ENCODE peak calls at places on chromosomes 13 and 19, in six cellular contexts. U is foreskin fibroblast, H is Panc1, Q is progenitor cell of endocrine pancreas, W is transverse colon, B is left ventricle myocardium inferior. A is an unnamed sample.

GRCh38 chr19:53780506-53780905 is 43.6 kb downstream of the NLRP12 start:
- DNase-seq in U (no peak), H (no peak), Q (no peak), W (no peak), B (no peak), A (no peak)

GRCh38 chr13:75132800-75133695 is 348.9 kb downstream of the TBC1D4 start:
- DNase-seq in U (no peak), H (no peak), Q (no peak), W (no peak), B (no peak), A (no peak)

GRCh38 chr13:114017966-114018365 is 44.1 kb upstream of the C13orf46 start:
- DNase-seq in U (no peak), H (no peak), Q (no peak), W (no peak), B (no peak), A (no peak)

GRCh38 chr19:6767357-6768235 is at the start of gene SH2D3A:
- DNase-seq in U (peak; percentile 39), H (no peak), Q (peak; percentile 86), W (peak; percentile 98), B (peak; percentile 51), A (no peak)

GRCh38 chr13:76903544-76904162 is 17.4 kb upstream of the KCTD12 start:
- DNase-seq in U (peak; percentile 86), H (peak; percentile 67), Q (peak; percentile 50), W (peak; percentile 65), B (peak; percentile 33), A (no peak)

GRCh38 chr19:48997972-48998371 is 4.3 kb downstream of the RUVBL2 start:
- DNase-seq in U (peak; percentile 64), H (no peak), Q (peak; percentile 53), W (peak; percentile 62), B (no peak), A (no peak)

GRCh38 chr13:23980160-23980551 is 82.9 kb upstream of the C1QTNF9B start:
- DNase-seq in U (peak; percentile 91), H (no peak), Q (peak; percentile 73), W (peak; percentile 81), B (peak; percentile 85), A (peak; percentile 70)

GRCh38 chr13:42561752-42562467 is 12.0 kb upstream of the TNFSF11 start:
- DNase-seq in U (peak; percentile 56), H (no peak), Q (no peak), W (no peak), B (no peak), A (no peak)

GRCh38 chr13:52459668-52460067 is 4.4 kb downstream of the CKAP2 start:
- DNase-seq in U (peak; percentile 81), H (peak; percentile 38), Q (no peak), W (no peak), B (no peak), A (no peak)

GRCh38 chr13:48253849-48254248 is 20.8 kb downstream of the ITM2B start:
- DNase-seq in U (no peak), H (no peak), Q (no peak), W (no peak), B (no peak), A (no peak)

GRCh38 chr19:925087-925911 is 536 bp upstream of the ARID3A start:
- DNase-seq in U (peak; percentile 93), H (no peak), Q (peak; percentile 67), W (peak; percentile 80), B (peak; percentile 80), A (peak; percentile 40)

GRCh38 chr13:71860547-71861131 is 6.4 kb downstream of the DACH1 start:
- DNase-seq in U (no peak), H (no peak), Q (no peak), W (no peak), B (no peak), A (no peak)

GRCh38 chr19:43743059-43743458 is 11.7 kb downstream of the SMG9 start:
- DNase-seq in U (no peak), H (no peak), Q (no peak), W (no peak), B (no peak), A (no peak)

GRCh38 chr13:26910754-26911465 is 150.3 kb upstream of the GPR12 start:
- DNase-seq in U (no peak), H (no peak), Q (no peak), W (no peak), B (no peak), A (no peak)

GRCh38 chr13:112575680-112576079 is 12.3 kb downstream of the TUBGCP3 start:
- DNase-seq in U (peak; percentile 72), H (no peak), Q (no peak), W (no peak), B (no peak), A (no peak)

GRCh38 chr13:59771272-59771671 is 392.5 kb downstream of the DIAPH3 start:
- DNase-seq in U (peak; percentile 72), H (no peak), Q (no peak), W (no peak), B (no peak), A (no peak)

GRCh38 chr13:41232715-41233114 is 30.7 kb downstream of the MTRF1 start:
- DNase-seq in U (no peak), H (no peak), Q (no peak), W (no peak), B (no peak), A (no peak)

GRCh38 chr19:21092107-21092506 is 10.1 kb downstream of the ZNF714 start:
- DNase-seq in U (peak; percentile 2), H (no peak), Q (no peak), W (no peak), B (no peak), A (no peak)

GRCh38 chr19:31591258-31591657 is 242.0 kb upstream of the TSHZ3 start:
- DNase-seq in U (no peak), H (no peak), Q (no peak), W (no peak), B (no peak), A (no peak)

GRCh38 chr19:31574251-31574973 is 225.2 kb upstream of the TSHZ3 start:
- DNase-seq in U (no peak), H (no peak), Q (no peak), W (no peak), B (no peak), A (no peak)

GRCh38 chr13:24605923-24606372 is 74.3 kb upstream of the ATP12A start:
- DNase-seq in U (peak; percentile 29), H (no peak), Q (no peak), W (no peak), B (no peak), A (no peak)

GRCh38 chr19:5480427-5480836 is 25.2 kb downstream of the ZNRF4 start:
- DNase-seq in U (peak; percentile 24), H (peak; percentile 4), Q (no peak), W (peak; percentile 26), B (no peak), A (no peak)
- TF ChIP-seq CTCF in U (peak; percentile 45), H (peak; percentile 82), Q (peak; percentile 63), W (peak; percentile 39), B (peak; percentile 53), A (no peak)

DNA sequence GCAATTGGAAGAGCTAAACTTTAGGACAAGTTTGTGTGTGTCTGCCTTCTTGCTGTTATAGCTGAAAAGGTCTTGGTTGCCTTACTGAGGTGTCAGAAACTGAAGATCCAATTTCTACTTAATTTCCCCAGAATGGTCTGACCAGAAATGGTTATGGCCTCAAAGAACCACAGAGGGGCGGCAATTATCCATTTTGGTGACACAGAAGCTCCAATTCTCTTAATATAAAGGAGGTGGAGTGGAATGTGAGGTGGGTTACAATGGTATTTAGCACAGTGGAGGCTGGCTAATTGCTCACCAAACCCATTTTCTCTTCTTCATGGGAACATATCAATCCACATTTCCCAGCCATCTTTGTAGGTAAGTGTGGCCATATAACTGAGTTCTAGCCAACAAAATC is 1157.2 kb downstream of the OLFM4 start:
- DNase-seq in U (no peak), H (no peak), Q (no peak), W (no peak), B (no peak), A (no peak)
- TF ChIP-seq CTCF in U (no peak), H (no peak), Q (peak; percentile 53), W (no peak), B (no peak), A (no peak)

GRCh38 chr13:19622189-19622588 is 11.3 kb upstream of the MPHOSPH8 start:
- DNase-seq in U (no peak), H (no peak), Q (no peak), W (no peak), B (no peak), A (no peak)

DNA sequence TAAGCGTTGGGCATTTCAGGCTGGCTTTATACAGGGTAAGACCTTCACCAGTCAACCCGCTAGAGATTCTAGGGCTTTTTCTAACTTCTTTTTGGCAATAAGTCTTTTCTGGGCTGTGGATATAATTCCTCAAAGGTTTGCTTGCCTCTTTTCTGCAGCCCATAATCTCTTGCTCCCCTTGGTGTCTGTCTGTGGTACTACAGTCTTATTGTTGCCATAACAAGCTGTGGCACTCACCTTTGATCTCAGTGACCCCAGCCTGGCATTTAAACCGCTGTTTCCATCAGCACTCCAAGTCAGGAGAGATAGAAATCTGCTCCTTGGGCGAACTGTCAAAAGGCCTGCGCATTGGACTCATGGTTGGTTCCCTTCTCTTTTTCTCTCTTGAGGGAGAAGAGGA is 14.5 kb upstream of the MPHOSPH8 start:
- DNase-seq in U (peak; percentile 73), H (no peak), Q (no peak), W (no peak), B (no peak), A (no peak)
- TF ChIP-seq CTCF in U (peak; percentile 70), H (peak; percentile 68), Q (peak; percentile 34), W (peak; percentile 54), B (peak; percentile 59), A (no peak)

DNA sequence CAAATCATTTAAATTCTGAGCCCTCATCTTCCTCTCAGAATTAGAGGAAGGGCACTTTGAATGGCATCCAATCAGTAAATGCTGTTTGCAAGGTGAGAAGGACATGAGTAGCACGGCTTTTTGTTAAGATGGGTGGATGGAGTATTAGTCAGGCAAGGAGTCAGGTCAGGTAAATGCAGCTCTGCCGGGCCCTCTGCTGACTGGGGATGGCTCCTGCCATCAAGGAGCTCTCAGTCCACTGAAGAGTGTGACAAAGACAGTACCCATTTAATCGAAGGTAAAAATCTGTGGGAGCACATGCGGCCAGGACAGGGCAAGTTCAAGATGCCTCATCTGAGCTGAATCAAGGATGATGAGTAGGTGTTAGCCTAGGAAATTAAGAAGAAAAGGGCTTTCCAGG is 670.3 kb upstream of the ARGLU1 start:
- DNase-seq in U (no peak), H (no peak), Q (no peak), W (no peak), B (no peak), A (no peak)
- TF ChIP-seq CTCF in U (no peak), H (no peak), Q (no peak), W (no peak), B (no peak), A (no peak)

DNA sequence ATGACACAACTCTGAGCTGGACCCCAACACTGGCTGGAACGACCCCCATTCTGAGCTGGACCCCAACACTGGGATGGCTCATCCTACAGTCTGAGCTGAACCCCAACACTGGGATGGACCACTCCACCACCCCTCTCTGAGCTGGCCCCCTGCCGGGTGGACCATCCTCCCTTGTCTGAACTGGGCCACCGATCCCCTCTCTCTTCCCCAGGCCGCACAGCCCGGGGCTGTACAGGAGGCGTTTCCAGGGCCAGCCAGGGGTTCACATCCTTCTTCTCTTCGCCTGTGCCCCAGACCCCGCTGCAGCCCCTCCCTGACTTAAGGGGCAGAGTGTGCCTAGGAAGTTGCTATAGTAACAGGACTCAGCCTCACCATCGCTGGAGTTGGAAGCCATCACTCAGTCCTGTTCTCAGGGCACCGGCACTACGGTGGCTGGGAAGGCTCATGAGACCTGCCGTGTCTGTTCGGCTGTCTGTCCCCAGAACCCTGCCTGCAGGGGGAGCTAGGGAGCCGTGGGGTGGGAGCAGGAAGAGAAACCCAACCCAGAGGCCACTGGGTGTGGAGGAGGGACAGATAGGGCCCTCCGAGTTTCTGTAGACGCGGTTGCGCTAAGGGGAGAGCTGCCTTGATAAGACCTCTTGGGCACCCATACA is 3.7 kb downstream of the PRKACA start:
- DNase-seq in U (no peak), H (no peak), Q (no peak), W (peak; percentile 61), B (peak; percentile 42), A (no peak)
- TF ChIP-seq CTCF in U (peak; percentile 13), H (no peak), Q (no peak), W (peak; percentile 10), B (peak; percentile 33), A (no peak)

A was measured in omental fat pad.